ENCODE peak calls at places on chromosome 5, in ten cellular contexts. B is amygdala; J is CD4-positive, alpha-beta T cell; Q is central memory CD8-positive, alpha-beta T cell; U is fibroblast of pulmonary artery; H is NCI-H1417 treated with DMSO at 0.1 percent for 48 hours; G is transverse colon; L is hippocampal formation; A is activated effector memory CD4-positive, alpha-beta T cell treated with Interleukin-2 at 50 U/mL for 16 hours; O is cardiac muscle cell. M is an unnamed sample.

GRCh38 chr5:54889826-54890225 is 95.6 kb downstream of the ESM1 start:
- DNase-seq in H (no peak), A (no peak), G (no peak), O (peak), U (peak), L (no peak), J (no peak), Q (no peak), B (no peak), M (no peak)

GRCh38 chr5:65809817-65810531 is 88.0 kb downstream of the NLN start:
- DNase-seq in J (no peak), U (peak), O (no peak), H (no peak), A (no peak), G (peak), L (peak), Q (no peak), B (no peak), M (no peak)

GRCh38 chr5:121681200-121681855 is 170.4 kb upstream of the FTMT start:
- DNase-seq in J (no peak), Q (no peak), H (no peak), O (no peak), B (no peak), L (no peak), U (no peak), G (no peak), A (no peak), M (no peak)

GRCh38 chr5:171954721-171955120 is 51.7 kb downstream of the FBXW11 start:
- DNase-seq in O (no peak), G (no peak), J (no peak), L (no peak), H (no peak), B (no peak), U (peak), A (no peak), Q (no peak), M (no peak)

GRCh38 chr5:107553063-107553676 is 117.6 kb downstream of the EFNA5 start:
- DNase-seq in U (no peak), O (no peak), L (no peak), G (no peak), H (no peak), A (no peak), J (no peak), B (no peak), Q (no peak), M (peak)

GRCh38 chr5:75510417-75510835 is 1.0 kb downstream of the CERT1 start:
- DNase-seq in A (no peak), H (no peak), J (no peak), O (peak), U (peak), Q (no peak), G (peak), B (no peak), L (peak), M (peak)

GRCh38 chr5:63961125-63961597 is 1.1 kb downstream of the HTR1A start:
- DNase-seq in A (no peak), L (no peak), Q (no peak), O (no peak), H (no peak), B (no peak), G (no peak), J (no peak), U (no peak), M (no peak)

GRCh38 chr5:120073722-120074121 is 390.4 kb upstream of the PRR16 start:
- DNase-seq in U (no peak), H (no peak), A (no peak), O (no peak), B (no peak), Q (no peak), G (no peak), J (no peak), L (no peak), M (no peak)

GRCh38 chr5:96031811-96032261 is 70.2 kb upstream of the ELL2 start:
- DNase-seq in U (peak), G (no peak), L (no peak), Q (no peak), H (no peak), J (no peak), A (no peak), B (no peak), O (no peak), M (no peak)

GRCh38 chr5:38783011-38783551 is 62.7 kb upstream of the OSMR start:
- DNase-seq in J (no peak), G (no peak), Q (no peak), U (peak), H (peak), B (no peak), O (no peak), A (no peak), L (no peak), M (no peak)

GRCh38 chr5:95863383-95863757 is 40.8 kb upstream of the GLRX start:
- DNase-seq in U (peak), B (no peak), G (no peak), O (no peak), J (no peak), L (peak), A (no peak), H (no peak), Q (no peak), M (no peak)

GRCh38 chr5:35089688-35090314 is 42.1 kb upstream of the AGXT2 start:
- DNase-seq in U (peak), H (no peak), Q (peak), O (peak), A (peak), L (peak), G (peak), B (no peak), J (peak), M (peak)

GRCh38 chr5:113520429-113520828 is 6.9 kb downstream of the YTHDC2 start:
- DNase-seq in O (no peak), Q (no peak), J (no peak), U (peak), B (no peak), A (no peak), L (no peak), H (no peak), G (no peak), M (no peak)

GRCh38 chr5:110968246-110969005 is 103.1 kb upstream of the TSLP start:
- DNase-seq in Q (no peak), B (no peak), J (no peak), L (no peak), G (no peak), O (no peak), H (no peak), A (no peak), U (no peak), M (no peak)

GRCh38 chr5:168291281-168291960 is at the start of gene WWC1:
- DNase-seq in B (no peak), H (no peak), O (peak), G (peak), J (peak), A (peak), Q (peak), L (peak), U (no peak), M (peak)

GRCh38 chr5:89338935-89339334 is 456.0 kb upstream of the MEF2C start:
- DNase-seq in L (no peak), U (peak), H (no peak), B (no peak), O (no peak), J (no peak), Q (no peak), G (no peak), A (no peak), M (no peak)

GRCh38 chr5:105504-106080 is 13.6 kb downstream of the PLEKHG4B start:
- DNase-seq in H (no peak), A (no peak), Q (no peak), B (no peak), G (no peak), U (no peak), O (no peak), L (no peak), J (no peak), M (no peak)

GRCh38 chr5:123209163-123210013 is 120.3 kb downstream of the PRDM6 start:
- DNase-seq in J (no peak), Q (no peak), U (peak), H (no peak), O (no peak), G (no peak), A (no peak), L (no peak), B (no peak), M (no peak)

GRCh38 chr5:96816430-96816939 is 8.7 kb upstream of the ERAP1 start:
- DNase-seq in A (peak), Q (peak), B (no peak), H (no peak), O (no peak), G (peak), L (no peak), J (peak), U (no peak), M (no peak)

GRCh38 chr5:133243196-133243595 is 191.4 kb downstream of the HSPA4 start:
- DNase-seq in L (no peak), Q (no peak), O (no peak), A (no peak), J (no peak), B (no peak), U (no peak), H (no peak), G (no peak), M (no peak)

GRCh38 chr5:157520911-157521703 is 54.5 kb downstream of the ADAM19 start:
- DNase-seq in L (no peak), O (no peak), J (no peak), U (peak), Q (no peak), B (no peak), G (peak), H (no peak), A (no peak), M (no peak)

GRCh38 chr5:167049043-167049663 is 1242.3 kb upstream of the WWC1 start:
- DNase-seq in H (no peak), A (no peak), B (no peak), U (peak), L (peak), Q (no peak), O (peak), J (no peak), G (peak), M (peak)

GRCh38 chr5:73691301-73691700 is 65.3 kb downstream of the ARHGEF28 start:
- DNase-seq in O (no peak), G (no peak), A (no peak), Q (no peak), L (no peak), J (no peak), H (no peak), B (no peak), U (no peak), M (no peak)

GRCh38 chr5:157431544-157432200 is 28.3 kb upstream of the NIPAL4 start:
- DNase-seq in B (no peak), Q (no peak), A (no peak), L (peak), G (peak), J (no peak), H (no peak), U (peak), O (peak), M (peak)

GRCh38 chr5:91850031-91850430 is 466.9 kb upstream of the ARRDC3 start:
- DNase-seq in B (no peak), G (no peak), O (no peak), H (no peak), Q (no peak), J (no peak), L (no peak), U (peak), A (no peak), M (no peak)

GRCh38 chr5:172113036-172113435 is 75.0 kb downstream of the STK10 start:
- DNase-seq in A (peak), B (no peak), L (no peak), G (peak), U (no peak), Q (peak), O (no peak), H (no peak), J (peak), M (no peak)

GRCh38 chr5:78758169-78758839 is 109.7 kb upstream of the LHFPL2 start:
- DNase-seq in U (no peak), H (no peak), A (no peak), G (no peak), B (no peak), L (no peak), O (no peak), Q (no peak), J (no peak), M (no peak)

GRCh38 chr5:351911-352225 is 30.4 kb downstream of the AHRR start:
- DNase-seq in H (no peak), U (no peak), J (no peak), O (no peak), A (no peak), Q (no peak), B (no peak), G (no peak), L (no peak), M (no peak)

GRCh38 chr5:81022688-81023084 is 62.5 kb downstream of the RASGRF2 start:
- DNase-seq in O (no peak), J (no peak), H (no peak), U (no peak), Q (no peak), L (no peak), A (no peak), B (no peak), G (no peak), M (no peak)

GRCh38 chr5:143842920-143843319 is 31.0 kb downstream of the HMHB1 start:
- DNase-seq in A (no peak), U (no peak), B (no peak), G (no peak), O (no peak), L (no peak), H (no peak), Q (no peak), J (no peak), M (no peak)

GRCh38 chr5:148482196-148482595 is 98.4 kb downstream of the FBXO38 start:
- DNase-seq in U (peak), O (no peak), H (no peak), A (no peak), B (no peak), Q (no peak), L (no peak), J (no peak), G (no peak), M (no peak)

M was measured in HAP-1.